ENCODE peak calls at places on chromosomes 4 and X, in seven cellular contexts. F is IMR-90, A is mesendoderm, S is H9, M is neuronal stem cell, C is trophoblast cell, Z is H1. L is an unnamed sample. For H3K79me1 and H3K4me1, the result is how much of the 10 kb centered on the place peaks cover.

GRCh38 chr4:89572224-89572858 is 264.6 kb downstream of the SNCA start:
- DNase-seq in C (no peak), A (no peak), Z (no peak), F (no peak), S (no peak), M (no peak), L (peak)

GRCh38 chr4:186765138-186765537 is 41.5 kb upstream of the FAT1 start:
- DNase-seq in A (no peak), S (peak), F (peak), M (no peak), C (no peak), Z (peak), L (no peak)

GRCh38 chrX:115017455-115017854 is at the start of gene IL13RA2:
- DNase-seq in Z (no peak), C (no peak), S (no peak), M (no peak), A (peak), F (no peak), L (peak)

GRCh38 chrX:123923211-123923610 is 38.3 kb upstream of the STAG2 start:
- DNase-seq in F (no peak), Z (no peak), S (no peak), M (no peak), C (no peak), A (no peak), L (no peak)

GRCh38 chr4:73603307-73603710 is 16.9 kb downstream of the RASSF6 start:
- DNase-seq in A (no peak), M (no peak), F (peak), S (no peak), Z (no peak), C (peak), L (peak)

GRCh38 chr4:98993419-98994071 is 2.0 kb upstream of the METAP1 start:
- DNase-seq in S (no peak), Z (no peak), C (no peak), F (no peak), A (no peak), M (no peak), L (no peak)

GRCh38 chrX:45774961-45775360 is 574.3 kb upstream of the DIPK2B start:
- DNase-seq in A (no peak), Z (no peak), S (no peak), M (no peak), F (peak), C (no peak), L (no peak)

GRCh38 chr4:79472693-79473552 is 64.9 kb upstream of the GK2 start:
- DNase-seq in C (no peak), S (no peak), Z (no peak), A (no peak), M (no peak), F (no peak), L (no peak)

GRCh38 chr4:66640216-66640615 is 905.1 kb downstream of the CENPC start:
- DNase-seq in A (peak), S (no peak), C (no peak), M (peak), Z (no peak), F (no peak), L (no peak)

GRCh38 chrX:147916375-147916968 is 4.8 kb downstream of the FMR1 start:
- DNase-seq in Z (no peak), M (no peak), C (no peak), F (no peak), S (no peak), A (no peak), L (no peak)

GRCh38 chr4:121150486-121150885 is 13.6 kb downstream of the TNIP3 start:
- DNase-seq in A (no peak), M (no peak), Z (no peak), S (no peak), C (no peak), F (no peak), L (no peak)

GRCh38 chr4:185003596-185004351 is 14.5 kb upstream of the HELT start:
- DNase-seq in A (no peak), C (no peak), M (no peak), F (no peak), S (no peak), Z (no peak), L (no peak)

GRCh38 chr4:120977435-120977997 is 55.0 kb upstream of the PRDM5 start:
- DNase-seq in F (peak), S (peak), Z (no peak), C (peak), A (peak), M (no peak), L (peak)

GRCh38 chrX:73577368-73577767 is 14.4 kb downstream of the CHIC1 start:
- DNase-seq in Z (no peak), A (peak), S (no peak), M (peak), C (no peak), F (peak), L (peak)

DNA sequence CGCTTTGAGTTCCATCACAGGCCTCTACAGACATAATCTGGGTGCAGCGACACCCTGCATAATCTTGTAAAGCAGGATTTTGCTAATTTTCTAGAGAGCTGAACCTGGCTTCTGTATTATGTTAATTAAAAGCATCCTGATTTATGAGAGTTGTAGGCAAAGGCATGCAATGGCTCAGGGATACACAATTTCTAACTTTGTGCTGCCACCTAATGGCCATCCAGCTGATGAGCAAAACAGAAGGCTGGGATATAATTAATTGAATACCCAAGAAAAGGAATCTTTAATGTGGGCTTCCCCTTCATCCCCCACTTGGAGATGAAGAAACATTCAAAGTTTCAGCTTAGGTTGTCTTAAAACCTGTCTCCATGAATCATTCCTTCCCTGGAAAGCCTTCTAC is 78.1 kb downstream of the BMP15 start:
- DNase-seq in F (peak), M (no peak), C (no peak), S (no peak), A (peak), Z (no peak), L (peak)
- H3K79me1 ChIP-seq in F (under half), M (under half), C (under half), S (under half), A (under half), Z (under half), L (under half)

GRCh38 chr4:181613210-181613609 is 630.0 kb upstream of the TENM3 start:
- DNase-seq in Z (no peak), F (no peak), C (no peak), A (no peak), S (no peak), M (no peak), L (no peak)
- H3K4me2 ChIP-seq in Z (no peak), F (no peak), C (no peak), A (no peak), S (no peak), M (no peak), L (no peak)

GRCh38 chr4:38004062-38004461 is 43.9 kb downstream of the PTTG2 start:
- DNase-seq in A (peak), S (no peak), C (no peak), Z (no peak), F (peak), M (no peak), L (peak)
- H3K4me1 ChIP-seq in A (under half), S (under half), C (under half), Z (under half), F (under half), M (under half), L (under half)

GRCh38 chrX:130974323-130974722 is 71.3 kb upstream of the ENOX2 start:
- DNase-seq in F (peak), M (no peak), C (no peak), Z (no peak), A (no peak), S (no peak), L (peak)
- H3K79me1 ChIP-seq in F (under half), M (under half), C (under half), Z (under half), A (under half), S (under half), L (under half)

GRCh38 chr4:111066887-111067286 is 444.0 kb upstream of the PITX2 start:
- DNase-seq in C (no peak), A (peak), M (no peak), S (no peak), F (peak), Z (no peak), L (peak)
- H3K4me2 ChIP-seq in C (no peak), A (no peak), M (no peak), S (no peak), F (no peak), Z (no peak), L (no peak)

GRCh38 chr4:7971159-7971631 is 31.5 kb upstream of the AFAP1 start:
- DNase-seq in A (no peak), S (no peak), F (no peak), C (no peak), Z (no peak), M (no peak), L (no peak)

GRCh38 chr4:7974425-7974824 is 34.8 kb upstream of the AFAP1 start:
- DNase-seq in Z (no peak), C (no peak), M (no peak), F (no peak), A (no peak), S (no peak), L (no peak)

GRCh38 chr4:7976025-7976424 is 36.4 kb upstream of the AFAP1 start:
- DNase-seq in Z (no peak), C (no peak), F (no peak), S (no peak), A (no peak), M (no peak), L (no peak)

GRCh38 chr4:7971881-7972500 is 32.3 kb upstream of the AFAP1 start:
- DNase-seq in F (no peak), C (peak), M (no peak), A (no peak), S (no peak), Z (no peak), L (no peak)

GRCh38 chr4:7973545-7973981 is 33.9 kb upstream of the AFAP1 start:
- DNase-seq in M (no peak), Z (no peak), S (no peak), C (peak), F (peak), A (no peak), L (peak)
- H3K4me1 ChIP-seq in M (under half), Z (under half), S (under half), C (under half), F (under half), A (under half), L (under half)

GRCh38 chr4:107863416-107863815 is 38.7 kb downstream of the SGMS2 start:
- DNase-seq in M (no peak), S (no peak), F (peak), C (peak), A (no peak), Z (no peak), L (no peak)
- H3K79me1 ChIP-seq in M (under half), S (under half), F (under half), C (under half), A (under half), Z (under half), L (under half)

DNA sequence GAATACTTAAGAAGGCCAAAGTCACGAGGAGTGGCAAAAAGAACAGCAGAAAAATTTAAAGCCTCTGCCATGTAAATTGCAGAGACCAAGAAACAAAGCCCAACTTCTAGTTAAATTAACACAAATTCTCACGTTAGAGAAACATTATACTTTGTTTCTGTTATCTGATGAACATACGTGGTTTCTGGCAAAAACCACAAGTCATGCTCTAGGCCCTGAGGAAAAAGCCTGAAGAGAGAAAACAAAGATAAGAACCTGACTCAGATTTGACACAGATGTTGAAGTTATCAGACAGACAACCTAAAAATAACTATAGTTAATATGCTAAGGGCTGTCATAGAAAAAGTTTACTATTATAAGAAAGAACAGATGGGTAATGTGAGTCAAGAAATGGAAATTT is 149.1 kb upstream of the PCDH10 start:
- DNase-seq in A (peak), F (no peak), S (no peak), Z (no peak), M (no peak), C (peak), L (peak)
- H3K4me2 ChIP-seq in A (no peak), F (no peak), S (no peak), Z (no peak), M (no peak), C (no peak), L (no peak)

GRCh38 chr4:158812133-158812532 is 43.3 kb downstream of the FNIP2 start:
- DNase-seq in A (no peak), S (no peak), C (no peak), M (no peak), Z (no peak), F (no peak), L (no peak)

GRCh38 chr4:158813113-158813512 is 44.3 kb downstream of the FNIP2 start:
- DNase-seq in A (no peak), Z (no peak), C (no peak), S (no peak), M (no peak), F (no peak), L (no peak)

GRCh38 chr4:158811216-158811540 is 42.4 kb downstream of the FNIP2 start:
- DNase-seq in C (no peak), S (no peak), A (no peak), Z (no peak), M (no peak), F (no peak), L (no peak)

GRCh38 chr4:158811704-158812103 is 42.9 kb downstream of the FNIP2 start:
- DNase-seq in M (no peak), F (no peak), A (no peak), S (no peak), Z (no peak), C (no peak), L (no peak)

GRCh38 chr4:158812543-158812942 is 43.7 kb downstream of the FNIP2 start:
- DNase-seq in M (no peak), F (no peak), S (no peak), Z (no peak), C (no peak), A (no peak), L (no peak)
- H3K4me1 ChIP-seq in M (under half), F (under half), S (under half), Z (under half), C (under half), A (under half), L (under half)

DNA sequence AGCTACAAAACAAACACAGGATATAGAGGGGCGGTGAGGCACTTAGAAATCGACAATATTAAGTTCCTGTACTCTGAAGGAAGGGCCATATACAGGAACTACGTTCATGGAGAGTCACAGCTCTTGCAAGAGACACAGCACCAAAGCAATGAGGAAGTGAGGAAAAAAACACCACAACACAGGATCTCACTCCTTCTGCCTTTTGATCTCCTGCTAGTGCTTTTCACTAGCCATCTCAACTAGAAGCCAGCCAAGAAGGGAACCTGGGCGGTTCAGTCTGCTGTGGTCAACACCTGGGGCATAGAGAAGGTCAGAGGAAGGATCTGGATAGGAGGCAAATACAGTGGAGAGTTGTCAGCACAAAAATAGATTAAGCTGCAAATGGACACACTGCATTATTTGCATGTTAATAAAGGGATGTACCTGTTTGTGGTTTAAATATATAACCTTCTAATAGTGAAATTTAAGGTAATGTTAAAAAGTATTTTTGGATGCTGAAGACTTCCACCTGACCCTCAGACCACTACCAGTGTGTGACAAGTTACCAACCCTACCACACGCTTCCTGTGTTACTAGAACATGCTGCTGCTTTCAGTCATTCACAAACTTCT is 104.6 kb downstream of the DTHD1 start:
- DNase-seq in C (no peak), F (no peak), S (no peak), Z (no peak), M (no peak), A (no peak), L (no peak)
- H3K79me1 ChIP-seq in C (under half), F (under half), S (under half), Z (under half), M (under half), A (under half), L (under half)

L was measured in mesenchymal stem cell.